ENCODE peak calls at places on chromosomes 16 and 17, in five cellular contexts. P, T, C, W and L are unnamed samples.

GRCh38 chr16:70250748-70251650 is 741 bp downstream of the EXOSC6 start:
- DNase-seq in C (peak; percentile 72), T (peak; percentile 62), W (no peak), P (peak; percentile 53), L (no peak)

GRCh38 chr16:86044881-86045600 is 146.1 kb downstream of the IRF8 start:
- DNase-seq in T (no peak), W (no peak), C (no peak), P (no peak), L (no peak)

GRCh38 chr16:633336-634050 is 2.6 kb downstream of the METTL26 start:
- DNase-seq in W (no peak), C (no peak), T (no peak), P (no peak), L (no peak)

GRCh38 chr17:32854177-32854576 is 22.7 kb downstream of the MYO1D start:
- DNase-seq in W (peak; percentile 3), C (peak; percentile 74), T (peak; percentile 35), P (no peak), L (no peak)

GRCh38 chr17:42191209-42191608 is 3.1 kb downstream of the GHDC start:
- DNase-seq in C (no peak), T (peak; percentile 22), P (no peak), W (no peak), L (no peak)

GRCh38 chr17:72518810-72519597 is 398.2 kb downstream of the SOX9 start:
- DNase-seq in C (no peak), P (peak; percentile 98), T (no peak), W (no peak), L (no peak)

GRCh38 chr17:73064084-73064938 is 28.2 kb downstream of the SLC39A11 start:
- DNase-seq in C (no peak), W (no peak), T (no peak), P (no peak), L (no peak)

GRCh38 chr16:3135120-3135715 is 389 bp downstream of the ZNF213 start:
- DNase-seq in T (no peak), W (no peak), P (no peak), C (peak; percentile 71), L (no peak)

GRCh38 chr17:44931376-44931775 is 16.1 kb upstream of the GFAP start:
- DNase-seq in P (no peak), T (no peak), W (no peak), C (no peak), L (no peak)

GRCh38 chr16:68272501-68273209 is 8.3 kb downstream of the SLC7A6 start:
- DNase-seq in W (no peak), C (no peak), T (no peak), P (no peak), L (no peak)

GRCh38 chr16:69763557-69763942 is 1.4 kb downstream of the WWP2 start:
- DNase-seq in C (peak; percentile 45), P (no peak), T (no peak), W (no peak), L (no peak)

GRCh38 chr16:84643180-84643583 is 5.1 kb upstream of the KLHL36 start:
- DNase-seq in P (peak; percentile 35), W (no peak), T (no peak), C (no peak), L (no peak)

GRCh38 chr16:4327782-4328579 is 12.1 kb downstream of the GLIS2 start:
- DNase-seq in C (peak; percentile 72), W (no peak), T (peak; percentile 95), P (peak; percentile 86), L (no peak)

GRCh38 chr16:85935957-85936760 is 37.2 kb downstream of the IRF8 start:
- DNase-seq in P (no peak), W (no peak), T (no peak), C (no peak), L (no peak)

GRCh38 chr17:77513045-77513444 is 372.3 kb downstream of the SEC14L1 start:
- DNase-seq in P (no peak), C (no peak), T (no peak), W (no peak), L (no peak)

GRCh38 chr17:59914274-59914854 is 21.4 kb downstream of the RPS6KB1 start:
- DNase-seq in P (peak; percentile 51), C (peak; percentile 46), T (peak; percentile 61), W (peak; percentile 19), L (no peak)

GRCh38 chr17:15456972-15457722 is 10.3 kb downstream of the CDRT4 start:
- DNase-seq in P (peak; percentile 61), C (peak; percentile 62), W (no peak), T (no peak), L (no peak)

GRCh38 chr16:939311-939710 is 31.5 kb downstream of the LMF1 start:
- DNase-seq in T (no peak), W (no peak), C (no peak), P (no peak), L (no peak)

GRCh38 chr17:3012926-3013581 is 50.4 kb downstream of the OR1D5 start:
- DNase-seq in P (peak; percentile 53), T (peak; percentile 89), W (peak; percentile 26), C (peak; percentile 62), L (no peak)

GRCh38 chr17:33509331-33509730 is 216.2 kb upstream of the ASIC2 start:
- DNase-seq in P (no peak), C (no peak), T (no peak), W (no peak), L (no peak)

GRCh38 chr16:23114131-23114904 is 34.9 kb downstream of the USP31 start:
- DNase-seq in P (no peak), C (no peak), T (no peak), W (no peak), L (no peak)

GRCh38 chr17:4310349-4311060 is 46.7 kb upstream of the ANKFY1 start:
- DNase-seq in T (peak; percentile 21), P (peak; percentile 90), W (no peak), C (peak; percentile 80), L (no peak)

GRCh38 chr16:64823676-64824075 is 298.2 kb downstream of the CDH11 start:
- DNase-seq in C (no peak), T (peak; percentile 19), W (no peak), P (no peak), L (no peak)

GRCh38 chr16:73020409-73020884 is 27.5 kb downstream of the ZFHX3 start:
- DNase-seq in P (peak; percentile 92), C (peak; percentile 89), T (no peak), W (peak; percentile 72), L (no peak)

GRCh38 chr17:50345443-50346312 is at the start of gene XYLT2:
- DNase-seq in C (peak; percentile 72), W (peak; percentile 57), T (peak; percentile 91), P (peak; percentile 67), L (no peak)
- TF ChIP-seq EZH2 in C (peak; percentile 40), W (no peak), T (no peak), P (no peak), L (no peak)

GRCh38 chr17:75271955-75272847 is 1.2 kb upstream of the MIF4GD start:
- DNase-seq in P (no peak), C (no peak), W (no peak), T (no peak), L (no peak)

GRCh38 chr17:75271233-75271954 is 363 bp upstream of the MIF4GD start:
- DNase-seq in W (no peak), P (peak; percentile 58), C (peak; percentile 54), T (peak; percentile 84), L (no peak)

GRCh38 chr17:75270966-75271232 is at the start of gene MIF4GD:
- DNase-seq in W (no peak), C (no peak), T (no peak), P (no peak), L (no peak)

GRCh38 chr17:75272848-75273184 is 1.8 kb upstream of the MIF4GD start:
- DNase-seq in C (no peak), P (no peak), T (no peak), W (no peak), L (no peak)

DNA sequence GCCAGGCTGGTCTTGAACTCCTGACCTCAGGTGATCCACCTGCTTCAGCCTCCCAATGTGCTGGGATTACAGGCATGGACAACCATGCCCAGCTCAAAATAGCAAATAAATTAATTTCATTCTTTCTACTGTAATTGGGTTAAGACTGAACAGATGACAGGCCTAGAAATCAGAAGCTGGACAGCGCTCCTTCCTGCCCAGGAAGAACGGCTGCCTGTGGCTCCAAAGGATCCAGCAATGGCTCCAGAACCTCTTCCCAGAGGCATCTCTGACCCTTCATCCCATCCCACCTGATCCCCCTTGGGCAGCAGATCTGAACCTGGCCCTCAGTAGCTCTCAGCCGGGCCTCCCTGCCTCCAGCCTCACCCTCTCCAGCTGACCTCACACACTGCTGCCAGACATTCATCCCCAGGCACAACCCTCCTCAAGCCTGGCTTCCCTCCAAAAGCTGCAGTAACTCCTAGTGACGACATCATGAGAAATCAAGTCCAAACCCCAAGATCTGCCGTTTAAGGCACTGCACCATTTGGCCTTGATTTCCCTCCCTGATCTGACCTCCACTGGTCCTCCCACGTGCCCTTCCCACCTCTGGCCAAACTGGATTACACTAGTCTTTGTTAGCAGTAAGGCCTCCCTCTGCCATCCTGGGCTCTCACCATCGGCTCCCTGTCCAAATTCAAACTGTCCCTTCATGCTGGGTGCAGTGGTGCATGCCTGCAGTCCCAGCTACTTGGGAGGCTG is 3.1 kb upstream of the MIF4GD start:
- DNase-seq in W (no peak), T (no peak), P (no peak), C (no peak), L (no peak)
- TF ChIP-seq POLR2AphosphoS5 in W (no peak), T (no peak), P (no peak), C (no peak), L (no peak)

DNA sequence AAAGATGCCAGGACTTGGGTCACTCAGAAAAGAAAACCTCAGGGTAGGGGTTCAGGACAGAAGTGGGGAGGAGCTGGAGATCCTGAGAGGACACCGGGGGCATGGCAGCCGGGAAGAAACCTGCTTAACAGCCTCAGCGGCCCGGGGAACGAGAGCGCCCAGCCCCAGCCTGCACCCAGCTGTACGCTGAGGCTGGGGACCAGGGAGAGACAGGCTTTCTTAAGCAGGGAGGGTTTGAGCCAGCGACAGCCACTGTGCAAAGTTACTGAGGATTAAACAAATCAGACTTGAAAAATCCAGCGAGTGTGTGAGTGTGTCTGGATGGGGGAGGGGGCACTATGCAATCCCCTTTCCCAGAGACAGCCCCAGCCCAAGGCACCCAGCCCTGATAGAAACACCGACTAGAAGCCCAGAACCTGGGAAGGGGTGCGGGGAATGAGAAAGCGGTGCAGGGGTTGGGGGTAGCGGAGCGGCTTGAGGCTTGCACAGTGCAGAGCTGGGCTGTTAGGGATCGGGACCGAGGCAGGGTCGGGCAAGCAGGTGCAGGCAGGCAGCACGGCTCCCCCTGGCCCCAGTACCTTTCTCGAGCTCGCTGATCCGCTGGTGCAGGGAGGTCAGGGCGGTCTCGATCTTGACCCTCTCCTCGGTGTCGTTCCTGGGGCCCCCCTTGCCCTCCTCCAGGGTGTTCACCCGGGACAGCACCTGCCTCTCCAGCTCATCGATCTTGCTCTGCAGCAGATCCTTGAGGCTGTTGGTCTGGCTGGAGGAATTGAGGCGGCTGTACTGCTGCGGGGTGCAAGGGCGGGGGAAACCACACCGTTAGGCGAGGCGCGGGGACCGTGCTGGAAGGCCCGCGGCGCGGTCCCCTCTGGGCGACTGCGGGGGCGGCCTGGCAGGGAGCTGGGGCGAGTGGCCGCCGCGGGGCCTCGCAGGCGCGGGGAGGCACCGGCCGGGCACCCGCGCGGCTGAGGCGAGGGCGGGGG is 1.2 kb downstream of the NPTX1 start:
- DNase-seq in C (no peak), T (no peak), P (no peak), W (no peak), L (no peak)
- TF ChIP-seq EZH2 in C (peak; percentile 59), T (peak; percentile 80), P (peak; percentile 97), W (no peak), L (peak; percentile 84)

DNA sequence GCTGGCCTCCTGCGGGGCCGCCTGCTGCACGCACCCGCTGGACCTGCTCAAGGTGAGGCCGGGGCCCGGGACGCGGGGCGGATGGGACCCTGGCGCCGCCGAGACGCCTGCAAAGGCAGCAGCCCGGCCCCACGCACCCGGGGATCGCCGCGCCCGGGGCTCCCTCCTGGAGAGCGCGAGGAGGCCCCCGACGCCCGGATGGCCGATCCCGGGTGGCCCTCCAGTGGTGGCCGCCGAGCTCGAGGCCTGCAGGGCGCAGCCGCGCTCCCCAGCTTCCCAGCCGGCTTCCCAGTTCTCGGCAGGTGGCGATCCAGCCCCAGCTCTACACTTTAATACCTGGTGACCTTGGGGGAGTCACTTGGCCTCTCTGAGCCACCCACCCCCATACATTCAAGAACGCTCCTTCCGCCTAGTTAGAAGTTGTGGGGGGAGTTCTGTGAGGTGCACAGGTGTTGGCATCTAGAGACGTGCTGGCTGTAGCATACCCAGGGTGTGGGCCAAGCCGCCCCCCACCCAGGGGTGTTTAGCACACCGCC is 452 bp downstream of the SLC25A10 start:
- DNase-seq in C (no peak), T (no peak), P (peak; percentile 46), W (no peak), L (no peak)
- TF ChIP-seq POLR2AphosphoS5 in C (no peak), T (no peak), P (no peak), W (no peak), L (no peak)